ENCODE peak calls at places on chromosomes 16 and 17, in six cellular contexts. C, F, O, I, X and Z are unnamed samples.

GRCh38 chr17:61833536-61834203 is 29.7 kb downstream of the BRIP1 start:
- DNase-seq in C (no peak), F (no peak), O (peak), I (no peak), X (peak), Z (peak)

GRCh38 chr17:49708515-49709161 is 874 bp upstream of the SLC35B1 start:
- DNase-seq in C (peak), F (no peak), O (no peak), I (no peak), X (no peak), Z (no peak)

GRCh38 chr17:21523482-21524210 is 147.5 kb downstream of the KCNJ12 start:
- DNase-seq in C (no peak), F (no peak), O (no peak), I (no peak), X (no peak), Z (no peak)

GRCh38 chr16:4660454-4661007 is 32.8 kb upstream of the NUDT16L1 start:
- DNase-seq in C (no peak), F (peak), O (no peak), I (no peak), X (peak), Z (peak)

GRCh38 chr16:88676502-88677242 is 9.6 kb downstream of the SNAI3 start:
- DNase-seq in C (no peak), F (no peak), O (no peak), I (no peak), X (no peak), Z (no peak)

GRCh38 chr17:6323626-6324356 is 111.1 kb downstream of the AIPL1 start:
- DNase-seq in C (peak), F (no peak), O (no peak), I (no peak), X (no peak), Z (no peak)

GRCh38 chr17:16568541-16569357 is at the start of gene ZNF287:
- DNase-seq in C (peak), F (peak), O (peak), I (peak), X (peak), Z (peak)

GRCh38 chr17:1067282-1067956 is 70.5 kb downstream of the TIMM22 start:
- DNase-seq in C (no peak), F (peak), O (no peak), I (no peak), X (no peak), Z (no peak)

GRCh38 chr17:45311762-45312476 is 4.9 kb downstream of the MAP3K14 start:
- DNase-seq in C (no peak), F (peak), O (no peak), I (peak), X (peak), Z (no peak)

GRCh38 chr16:57084257-57084770 is 8.1 kb upstream of the CPNE2 start:
- DNase-seq in C (peak), F (peak), O (peak), I (peak), X (peak), Z (peak)

GRCh38 chr17:48024149-48025039 is 13.2 kb downstream of the COPZ2 start:
- DNase-seq in C (peak), F (peak), O (no peak), I (no peak), X (peak), Z (no peak)

GRCh38 chr16:21277927-21278706 is at the start of gene CRYM:
- DNase-seq in C (peak), F (peak), O (no peak), I (peak), X (no peak), Z (peak)

GRCh38 chr17:38617967-38618760 is 12.4 kb upstream of the SRCIN1 start:
- DNase-seq in C (no peak), F (no peak), O (no peak), I (no peak), X (no peak), Z (no peak)

GRCh38 chr16:65622161-65622560 is 500.3 kb upstream of the CDH11 start:
- DNase-seq in C (no peak), F (no peak), O (no peak), I (peak), X (no peak), Z (no peak)

GRCh38 chr16:10668322-10669045 is 26.2 kb downstream of the TEKT5 start:
- DNase-seq in C (peak), F (no peak), O (peak), I (peak), X (peak), Z (peak)

GRCh38 chr17:7260601-7261376 is 1.5 kb downstream of the CLDN7 start:
- DNase-seq in C (no peak), F (no peak), O (no peak), I (no peak), X (no peak), Z (no peak)

GRCh38 chr17:4708436-4708835 is 2.0 kb upstream of the ARRB2 start:
- DNase-seq in C (peak), F (no peak), O (no peak), I (peak), X (no peak), Z (no peak)

GRCh38 chr16:88792078-88792550 is 7.1 kb upstream of the PIEZO1 start:
- DNase-seq in C (no peak), F (no peak), O (no peak), I (no peak), X (no peak), Z (no peak)

GRCh38 chr17:3032258-3033247 is 30.9 kb downstream of the OR1D5 start:
- DNase-seq in C (no peak), F (no peak), O (no peak), I (no peak), X (no peak), Z (no peak)

GRCh38 chr17:39104046-39104445 is 47.4 kb downstream of the PLXDC1 start:
- DNase-seq in C (no peak), F (peak), O (no peak), I (no peak), X (no peak), Z (peak)

GRCh38 chr17:55298111-55298510 is 33.4 kb downstream of the HLF start:
- DNase-seq in C (no peak), F (no peak), O (no peak), I (no peak), X (no peak), Z (no peak)

GRCh38 chr16:17921357-17921978 is 415.1 kb downstream of the NPIPA8 start:
- DNase-seq in C (no peak), F (no peak), O (peak), I (peak), X (peak), Z (peak)

GRCh38 chr16:66366433-66367299 is at the start of gene CDH5:
- DNase-seq in C (peak), F (peak), O (no peak), I (no peak), X (no peak), Z (no peak)

GRCh38 chr17:38742431-38743308 is 5.5 kb downstream of the PCGF2 start:
- DNase-seq in C (peak), F (no peak), O (peak), I (peak), X (peak), Z (peak)

GRCh38 chr16:30122621-30123160 is 329 bp downstream of the MAPK3 start:
- DNase-seq in C (no peak), F (peak), O (no peak), I (peak), X (no peak), Z (no peak)

GRCh38 chr17:41678907-41679739 is 9.6 kb upstream of the EIF1 start:
- DNase-seq in C (peak), F (no peak), O (peak), I (peak), X (peak), Z (peak)

GRCh38 chr16:15403392-15403995 is 7.9 kb downstream of the MPV17L start:
- DNase-seq in C (no peak), F (no peak), O (peak), I (peak), X (peak), Z (peak)

GRCh38 chr16:50961944-50962343 is 189.1 kb downstream of the SALL1 start:
- DNase-seq in C (no peak), F (no peak), O (no peak), I (no peak), X (no peak), Z (no peak)